ENCODE peak calls at places on chromosomes 3 and 15, in seven cellular contexts. One of them, this sample, is unnamed.

GRCh38 chr15:69749797-69750196 is 297.2 kb downstream of the RPLP1 start:
- DNase-seq in ovary: no peak
- DNase-seq in IMR-90: no peak
- DNase-seq in heart right ventricle: no peak
- DNase-seq in CD8-positive, alpha-beta memory T cell: no peak
- DNase-seq in GM23338: no peak
- DNase-seq in right cardiac atrium: no peak
- DNase-seq in this sample: no peak

GRCh38 chr3:182382112-182382857 is 411.0 kb upstream of the ATP11B start:
- DNase-seq in right cardiac atrium: no peak
- DNase-seq in heart right ventricle: no peak
- DNase-seq in ovary: no peak
- DNase-seq in IMR-90: no peak
- DNase-seq in CD8-positive, alpha-beta memory T cell: no peak
- DNase-seq in GM23338: no peak
- DNase-seq in this sample: no peak

GRCh38 chr15:59366368-59367021 is 6.2 kb downstream of the MYO1E start:
- DNase-seq in IMR-90: no peak
- DNase-seq in CD8-positive, alpha-beta memory T cell: no peak
- DNase-seq in ovary: no peak
- DNase-seq in heart right ventricle: no peak
- DNase-seq in right cardiac atrium: no peak
- DNase-seq in GM23338: no peak
- DNase-seq in this sample: no peak

GRCh38 chr3:119630562-119631329 is 29.6 kb downstream of the POPDC2 start:
- DNase-seq in GM23338: no peak
- DNase-seq in IMR-90: peak; percentile 83
- DNase-seq in CD8-positive, alpha-beta memory T cell: no peak
- DNase-seq in ovary: peak; percentile 55
- DNase-seq in heart right ventricle: no peak
- DNase-seq in right cardiac atrium: no peak
- DNase-seq in this sample: no peak

GRCh38 chr15:75036269-75036668 is 12.9 kb downstream of the PPCDC start:
- DNase-seq in ovary: no peak
- DNase-seq in heart right ventricle: no peak
- DNase-seq in IMR-90: no peak
- DNase-seq in GM23338: peak; percentile 91
- DNase-seq in CD8-positive, alpha-beta memory T cell: no peak
- DNase-seq in right cardiac atrium: no peak
- DNase-seq in this sample: no peak

GRCh38 chr15:41887161-41887560 is 6.7 kb downstream of the SPTBN5 start:
- DNase-seq in CD8-positive, alpha-beta memory T cell: no peak
- DNase-seq in IMR-90: no peak
- DNase-seq in heart right ventricle: no peak
- DNase-seq in right cardiac atrium: no peak
- DNase-seq in GM23338: no peak
- DNase-seq in ovary: no peak
- DNase-seq in this sample: no peak

GRCh38 chr15:90671216-90671615 is 45.9 kb upstream of the BLM start:
- DNase-seq in right cardiac atrium: no peak
- DNase-seq in ovary: no peak
- DNase-seq in IMR-90: no peak
- DNase-seq in GM23338: no peak
- DNase-seq in heart right ventricle: no peak
- DNase-seq in CD8-positive, alpha-beta memory T cell: no peak
- DNase-seq in this sample: no peak

GRCh38 chr3:61855211-61855610 is 293.8 kb downstream of the PTPRG start:
- DNase-seq in heart right ventricle: no peak
- DNase-seq in right cardiac atrium: no peak
- DNase-seq in CD8-positive, alpha-beta memory T cell: no peak
- DNase-seq in IMR-90: no peak
- DNase-seq in GM23338: no peak
- DNase-seq in ovary: no peak
- DNase-seq in this sample: no peak

GRCh38 chr15:67680645-67681044 is 138.1 kb downstream of the MAP2K5 start:
- DNase-seq in IMR-90: peak; percentile 16
- DNase-seq in right cardiac atrium: no peak
- DNase-seq in CD8-positive, alpha-beta memory T cell: no peak
- DNase-seq in ovary: no peak
- DNase-seq in GM23338: no peak
- DNase-seq in heart right ventricle: no peak
- DNase-seq in this sample: no peak

GRCh38 chr3:24579008-24579407 is 84.4 kb upstream of the THRB start:
- DNase-seq in right cardiac atrium: no peak
- DNase-seq in IMR-90: no peak
- DNase-seq in ovary: no peak
- DNase-seq in CD8-positive, alpha-beta memory T cell: no peak
- DNase-seq in GM23338: peak; percentile 30
- DNase-seq in heart right ventricle: no peak
- DNase-seq in this sample: no peak

GRCh38 chr3:8223766-8224165 is 277.9 kb upstream of the LMCD1 start:
- DNase-seq in heart right ventricle: peak; percentile 7
- DNase-seq in CD8-positive, alpha-beta memory T cell: no peak
- DNase-seq in IMR-90: no peak
- DNase-seq in GM23338: no peak
- DNase-seq in right cardiac atrium: peak; percentile 76
- DNase-seq in ovary: no peak
- DNase-seq in this sample: no peak

GRCh38 chr3:48268381-48268935 is 27.6 kb downstream of the ZNF589 start:
- DNase-seq in CD8-positive, alpha-beta memory T cell: peak; percentile 40
- DNase-seq in right cardiac atrium: no peak
- DNase-seq in GM23338: no peak
- DNase-seq in IMR-90: no peak
- DNase-seq in ovary: no peak
- DNase-seq in heart right ventricle: no peak
- DNase-seq in this sample: no peak

GRCh38 chr3:77668398-77668797 is 628.5 kb downstream of the ROBO2 start:
- DNase-seq in CD8-positive, alpha-beta memory T cell: no peak
- DNase-seq in right cardiac atrium: no peak
- DNase-seq in ovary: no peak
- DNase-seq in GM23338: no peak
- DNase-seq in heart right ventricle: no peak
- DNase-seq in IMR-90: no peak
- DNase-seq in this sample: no peak

GRCh38 chr3:157475921-157476395 is 27.3 kb downstream of the VEPH1 start:
- DNase-seq in CD8-positive, alpha-beta memory T cell: no peak
- DNase-seq in heart right ventricle: no peak
- DNase-seq in IMR-90: peak; percentile 93
- DNase-seq in GM23338: no peak
- DNase-seq in right cardiac atrium: no peak
- DNase-seq in ovary: no peak
- DNase-seq in this sample: no peak

GRCh38 chr3:40768536-40768935 is 243.8 kb downstream of the ZNF621 start:
- DNase-seq in CD8-positive, alpha-beta memory T cell: no peak
- DNase-seq in IMR-90: no peak
- DNase-seq in ovary: no peak
- DNase-seq in right cardiac atrium: no peak
- DNase-seq in GM23338: no peak
- DNase-seq in heart right ventricle: no peak
- DNase-seq in this sample: no peak

GRCh38 chr15:27867861-27868260 is 231.3 kb downstream of the OCA2 start:
- DNase-seq in GM23338: no peak
- DNase-seq in ovary: no peak
- DNase-seq in heart right ventricle: no peak
- DNase-seq in CD8-positive, alpha-beta memory T cell: no peak
- DNase-seq in IMR-90: no peak
- DNase-seq in right cardiac atrium: no peak
- DNase-seq in this sample: no peak

GRCh38 chr3:34107669-34108068 is 309.2 kb downstream of the PDCD6IP start:
- DNase-seq in right cardiac atrium: no peak
- DNase-seq in ovary: no peak
- DNase-seq in heart right ventricle: no peak
- DNase-seq in GM23338: no peak
- DNase-seq in CD8-positive, alpha-beta memory T cell: no peak
- DNase-seq in IMR-90: no peak
- DNase-seq in this sample: no peak

GRCh38 chr3:29153811-29154210 is 127.1 kb upstream of the RBMS3 start:
- DNase-seq in heart right ventricle: no peak
- DNase-seq in CD8-positive, alpha-beta memory T cell: peak; percentile 1
- DNase-seq in ovary: no peak
- DNase-seq in GM23338: no peak
- DNase-seq in IMR-90: no peak
- DNase-seq in right cardiac atrium: no peak
- DNase-seq in this sample: no peak

GRCh38 chr15:32843211-32843907 is 125.6 kb downstream of the GREM1 start:
- DNase-seq in heart right ventricle: no peak
- DNase-seq in right cardiac atrium: no peak
- DNase-seq in IMR-90: no peak
- DNase-seq in ovary: no peak
- DNase-seq in GM23338: no peak
- DNase-seq in CD8-positive, alpha-beta memory T cell: no peak
- DNase-seq in this sample: no peak

GRCh38 chr15:29821416-29822099 is 710 bp downstream of the TJP1 start:
- DNase-seq in ovary: peak; percentile 64
- DNase-seq in IMR-90: peak; percentile 85
- DNase-seq in heart right ventricle: peak; percentile 83
- DNase-seq in CD8-positive, alpha-beta memory T cell: no peak
- DNase-seq in right cardiac atrium: peak; percentile 87
- DNase-seq in GM23338: peak; percentile 92
- DNase-seq in this sample: peak; percentile 66

GRCh38 chr3:80307844-80308243 is 540.0 kb upstream of the ROBO1 start:
- DNase-seq in ovary: no peak
- DNase-seq in IMR-90: no peak
- DNase-seq in CD8-positive, alpha-beta memory T cell: no peak
- DNase-seq in heart right ventricle: no peak
- DNase-seq in right cardiac atrium: no peak
- DNase-seq in GM23338: peak; percentile 52
- DNase-seq in this sample: no peak

GRCh38 chr3:149330609-149331008 is 2.8 kb downstream of the TM4SF18 start:
- DNase-seq in GM23338: no peak
- DNase-seq in CD8-positive, alpha-beta memory T cell: no peak
- DNase-seq in ovary: no peak
- DNase-seq in heart right ventricle: no peak
- DNase-seq in IMR-90: peak; percentile 31
- DNase-seq in right cardiac atrium: no peak
- DNase-seq in this sample: no peak

GRCh38 chr3:131912255-131912654 is 122.6 kb downstream of the CPNE4 start:
- DNase-seq in IMR-90: no peak
- DNase-seq in GM23338: no peak
- DNase-seq in right cardiac atrium: no peak
- DNase-seq in heart right ventricle: no peak
- DNase-seq in ovary: no peak
- DNase-seq in CD8-positive, alpha-beta memory T cell: no peak
- DNase-seq in this sample: no peak

GRCh38 chr3:38028621-38029361 is 651 bp downstream of the PLCD1 start:
- DNase-seq in heart right ventricle: no peak
- DNase-seq in CD8-positive, alpha-beta memory T cell: no peak
- DNase-seq in ovary: peak; percentile 53
- DNase-seq in right cardiac atrium: peak; percentile 80
- DNase-seq in IMR-90: no peak
- DNase-seq in GM23338: peak; percentile 54
- DNase-seq in this sample: no peak

DNA sequence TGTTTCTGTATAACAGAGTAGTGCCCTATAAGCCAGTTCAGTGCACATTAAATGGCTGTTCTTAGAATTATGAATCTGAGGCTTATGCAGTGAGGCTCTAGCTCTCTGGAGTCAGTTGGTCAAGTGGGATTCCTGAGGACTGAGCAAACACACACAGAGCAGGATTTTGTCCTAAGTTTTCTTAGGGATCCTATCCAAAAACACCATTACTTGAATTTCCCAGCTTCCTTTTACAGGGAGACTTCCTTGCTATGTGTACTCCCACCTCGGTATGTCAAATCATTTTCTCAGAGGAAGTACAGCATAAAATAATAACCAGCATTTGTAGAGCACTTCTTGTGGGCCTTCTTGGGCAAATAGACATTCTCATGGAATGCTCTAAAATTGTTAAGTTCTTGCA is 63.1 kb upstream of the GOLGA6B start:
- DNase-seq in heart right ventricle: no peak
- DNase-seq in IMR-90: peak; percentile 81
- DNase-seq in GM23338: no peak
- DNase-seq in ovary: no peak
- DNase-seq in CD8-positive, alpha-beta memory T cell: no peak
- DNase-seq in right cardiac atrium: no peak
- DNase-seq in this sample: no peak
- H3K27ac ChIP-seq in heart right ventricle: no peak overlapping the region
- H3K27ac ChIP-seq in IMR-90: no peak overlapping the region
- H3K27ac ChIP-seq in GM23338: no peak overlapping the region
- H3K27ac ChIP-seq in ovary: no peak overlapping the region
- H3K27ac ChIP-seq in CD8-positive, alpha-beta memory T cell: no peak overlapping the region
- H3K27ac ChIP-seq in right cardiac atrium: no peak overlapping the region
- H3K27ac ChIP-seq in this sample: no peak overlapping the region

GRCh38 chr3:127953636-127954035 is 38.6 kb downstream of the KBTBD12 start:
- DNase-seq in IMR-90: peak; percentile 18
- DNase-seq in GM23338: no peak
- DNase-seq in CD8-positive, alpha-beta memory T cell: no peak
- DNase-seq in right cardiac atrium: no peak
- DNase-seq in heart right ventricle: no peak
- DNase-seq in ovary: no peak
- DNase-seq in this sample: no peak
- H3K27ac ChIP-seq in IMR-90: no peak overlapping the region
- H3K27ac ChIP-seq in GM23338: no peak overlapping the region
- H3K27ac ChIP-seq in CD8-positive, alpha-beta memory T cell: no peak overlapping the region
- H3K27ac ChIP-seq in right cardiac atrium: no peak overlapping the region
- H3K27ac ChIP-seq in heart right ventricle: peak overlapping the region; percentile 46
- H3K27ac ChIP-seq in ovary: no peak overlapping the region
- H3K27ac ChIP-seq in this sample: no peak overlapping the region

DNA sequence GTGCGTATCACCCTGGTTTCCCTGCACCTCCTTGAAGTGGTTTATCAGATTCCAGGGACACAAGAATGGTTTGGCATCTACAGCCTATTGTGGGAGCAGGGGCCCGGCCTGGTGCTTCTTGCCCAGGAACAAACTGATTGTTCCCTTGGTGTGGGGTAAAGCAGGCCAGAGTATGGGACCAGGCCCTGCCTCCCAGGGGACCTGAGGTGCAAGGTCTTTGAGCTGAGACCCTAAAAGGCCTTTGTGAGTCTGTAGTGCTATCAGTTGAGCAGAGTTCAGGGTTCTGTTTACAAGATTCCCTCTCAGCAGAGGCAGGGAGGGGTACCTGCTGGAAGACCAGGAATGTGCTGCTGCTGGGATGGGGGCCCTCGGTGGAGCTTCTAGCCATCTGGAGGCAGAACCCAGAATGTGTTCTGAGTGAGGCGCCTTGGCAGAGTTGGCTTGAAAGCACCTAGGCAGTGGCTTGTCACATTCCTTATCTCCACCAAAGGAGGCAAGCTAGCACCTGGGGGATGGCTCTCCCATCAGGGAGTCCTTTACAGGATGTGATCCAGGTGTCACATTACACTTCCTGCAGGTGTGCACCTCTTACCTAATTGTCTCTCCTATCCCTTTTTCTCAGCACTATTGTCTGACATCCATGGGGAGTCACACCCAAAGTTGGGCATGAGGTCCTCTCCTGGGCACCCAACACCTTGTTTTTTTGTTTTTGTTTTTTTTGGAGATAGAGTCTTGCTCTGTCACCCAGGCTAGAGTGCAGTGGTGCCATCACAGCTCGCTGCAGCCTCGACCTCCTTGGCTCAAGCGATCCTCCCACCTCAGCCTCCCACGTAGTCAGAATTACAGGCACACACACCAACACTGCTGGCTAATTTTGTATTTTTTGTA is 13.1 kb downstream of the FLNB start:
- DNase-seq in right cardiac atrium: no peak
- DNase-seq in GM23338: peak; percentile 97
- DNase-seq in heart right ventricle: no peak
- DNase-seq in CD8-positive, alpha-beta memory T cell: no peak
- DNase-seq in IMR-90: no peak
- DNase-seq in ovary: no peak
- DNase-seq in this sample: no peak
- H3K27ac ChIP-seq in right cardiac atrium: peak overlapping the region; percentile 14
- H3K27ac ChIP-seq in GM23338: peak overlapping the region; percentile 99
- H3K27ac ChIP-seq in heart right ventricle: peak overlapping the region; percentile 59
- H3K27ac ChIP-seq in CD8-positive, alpha-beta memory T cell: no peak overlapping the region
- H3K27ac ChIP-seq in IMR-90: no peak overlapping the region
- H3K27ac ChIP-seq in ovary: no peak overlapping the region
- H3K27ac ChIP-seq in this sample: no peak overlapping the region

GRCh38 chr15:62848631-62849050 is 193.9 kb upstream of the TPM1 start:
- DNase-seq in ovary: no peak
- DNase-seq in CD8-positive, alpha-beta memory T cell: no peak
- DNase-seq in IMR-90: peak; percentile 48
- DNase-seq in GM23338: no peak
- DNase-seq in heart right ventricle: no peak
- DNase-seq in right cardiac atrium: no peak
- DNase-seq in this sample: no peak
- H3K27ac ChIP-seq in ovary: no peak overlapping the region
- H3K27ac ChIP-seq in CD8-positive, alpha-beta memory T cell: no peak overlapping the region
- H3K27ac ChIP-seq in IMR-90: no peak overlapping the region
- H3K27ac ChIP-seq in GM23338: peak overlapping the region; percentile 99
- H3K27ac ChIP-seq in heart right ventricle: no peak overlapping the region
- H3K27ac ChIP-seq in right cardiac atrium: no peak overlapping the region
- H3K27ac ChIP-seq in this sample: no peak overlapping the region

This sample was measured in substantia nigra.